ENCODE peak calls at places on chromosome 20, in four cellular contexts. R is HCT116, V is fibroblast of lung, D is colonic mucosa. Q is an unnamed sample. For H3K36me3 and H3K9me3, the result is how much of the 10 kb centered on the place peaks cover.

GRCh38 chr20:40294747-40295146 is 394.3 kb downstream of the MAFB start:
- DNase-seq in R (no peak), V (no peak), D (no peak), Q (no peak)

GRCh38 chr20:44909872-44910689 is at the start of gene PABPC1L:
- DNase-seq in R (peak), V (peak), D (peak), Q (peak)

GRCh38 chr20:23396961-23397620 is 24.2 kb downstream of the NAPB start:
- DNase-seq in R (no peak), V (no peak), D (no peak), Q (no peak)

GRCh38 chr20:34302312-34302722 is 838 bp downstream of the AHCY start:
- DNase-seq in R (no peak), V (peak), D (no peak), Q (no peak)

GRCh38 chr20:58784321-58785074 is 66.2 kb downstream of the GNAS-AS1 start:
- DNase-seq in R (no peak), V (no peak), D (no peak), Q (no peak)

GRCh38 chr20:51156041-51156795 is 133.3 kb upstream of the KCNG1 start:
- DNase-seq in R (no peak), V (peak), D (peak), Q (no peak)

GRCh38 chr20:34115232-34115631 is 3.2 kb upstream of the EIF2S2 start:
- DNase-seq in R (no peak), V (no peak), D (no peak), Q (no peak)

GRCh38 chr20:57315083-57315963 is 14.3 kb upstream of the SPO11 start:
- DNase-seq in R (no peak), V (no peak), D (no peak), Q (no peak)

GRCh38 chr20:38213607-38213940 is 47.0 kb downstream of the KIAA1755 start:
- DNase-seq in R (no peak), V (no peak), D (no peak), Q (no peak)

GRCh38 chr20:10419550-10420133 is 14.4 kb downstream of the MKKS start:
- DNase-seq in R (peak), V (peak), D (no peak), Q (no peak)

GRCh38 chr20:38673731-38674177 is 50.5 kb upstream of the SLC32A1 start:
- DNase-seq in R (no peak), V (no peak), D (no peak), Q (no peak)

GRCh38 chr20:17874271-17875105 is 94.1 kb downstream of the SNX5 start:
- DNase-seq in R (no peak), V (no peak), D (no peak), Q (no peak)

GRCh38 chr20:1618479-1618878 is 1.3 kb downstream of the SIRPB1 start:
- DNase-seq in R (no peak), V (no peak), D (no peak), Q (no peak)

GRCh38 chr20:50996901-50997830 is 25.7 kb downstream of the KCNG1 start:
- DNase-seq in R (no peak), V (peak), D (no peak), Q (no peak)

GRCh38 chr20:57025666-57026065 is 240.8 kb downstream of the BMP7 start:
- DNase-seq in R (no peak), V (no peak), D (no peak), Q (no peak)

GRCh38 chr20:51154708-51155690 is 132.1 kb upstream of the KCNG1 start:
- DNase-seq in R (no peak), V (no peak), D (no peak), Q (no peak)

GRCh38 chr20:54848262-54848661 is 372.9 kb downstream of the DOK5 start:
- DNase-seq in R (no peak), V (no peak), D (no peak), Q (no peak)

GRCh38 chr20:4913147-4913546 is 88.2 kb downstream of the SLC23A2 start:
- DNase-seq in R (no peak), V (no peak), D (no peak), Q (no peak)

GRCh38 chr20:48739395-48740268 is 88.2 kb downstream of the PREX1 start:
- DNase-seq in R (no peak), V (no peak), D (no peak), Q (no peak)

GRCh38 chr20:53728359-53728758 is 134.7 kb upstream of the ZNF217 start:
- DNase-seq in R (no peak), V (no peak), D (no peak), Q (no peak)

GRCh38 chr20:44888226-44889103 is 3.0 kb downstream of the YWHAB start:
- DNase-seq in R (no peak), V (no peak), D (no peak), Q (no peak)

GRCh38 chr20:58714340-58714922 is 21.8 kb downstream of the NPEPL1 start:
- DNase-seq in R (no peak), V (no peak), D (peak), Q (peak)

GRCh38 chr20:1324598-1325172 is 4.3 kb downstream of the SDCBP2 start:
- DNase-seq in R (no peak), V (peak), D (no peak), Q (no peak)

GRCh38 chr20:35431621-35432429 is 6.2 kb downstream of the GDF5 start:
- DNase-seq in R (no peak), V (no peak), D (no peak), Q (no peak)

GRCh38 chr20:51529027-51529749 is 13.3 kb downstream of the NFATC2 start:
- DNase-seq in R (no peak), V (peak), D (no peak), Q (no peak)

GRCh38 chr20:36199293-36200257 is 36.7 kb upstream of the AAR2 start:
- DNase-seq in R (peak), V (peak), D (peak), Q (peak)

GRCh38 chr20:62123450-62124118 is 1.3 kb downstream of the LSM14B start:
- DNase-seq in R (no peak), V (peak), D (no peak), Q (no peak)
- TF ChIP-seq CTCF in R (no peak), V (peak), D (no peak), Q (no peak)

GRCh38 chr20:45959956-45960630 is 11.9 kb downstream of the ZNF335 start:
- DNase-seq in R (no peak), V (no peak), D (no peak), Q (no peak)

GRCh38 chr20:45962031-45962755 is 9.8 kb downstream of the ZNF335 start:
- DNase-seq in R (no peak), V (no peak), D (no peak), Q (peak)

GRCh38 chr20:45957021-45957941 is 14.7 kb downstream of the ZNF335 start:
- DNase-seq in R (no peak), V (no peak), D (no peak), Q (no peak)

GRCh38 chr20:45959126-45959525 is 12.9 kb downstream of the ZNF335 start:
- DNase-seq in R (no peak), V (no peak), D (no peak), Q (no peak)

GRCh38 chr20:45958593-45958992 is 13.4 kb downstream of the ZNF335 start:
- DNase-seq in R (no peak), V (no peak), D (no peak), Q (no peak)
- H3K36me3 ChIP-seq in R (half or more), V (under half), D (under half), Q (half or more)

DNA sequence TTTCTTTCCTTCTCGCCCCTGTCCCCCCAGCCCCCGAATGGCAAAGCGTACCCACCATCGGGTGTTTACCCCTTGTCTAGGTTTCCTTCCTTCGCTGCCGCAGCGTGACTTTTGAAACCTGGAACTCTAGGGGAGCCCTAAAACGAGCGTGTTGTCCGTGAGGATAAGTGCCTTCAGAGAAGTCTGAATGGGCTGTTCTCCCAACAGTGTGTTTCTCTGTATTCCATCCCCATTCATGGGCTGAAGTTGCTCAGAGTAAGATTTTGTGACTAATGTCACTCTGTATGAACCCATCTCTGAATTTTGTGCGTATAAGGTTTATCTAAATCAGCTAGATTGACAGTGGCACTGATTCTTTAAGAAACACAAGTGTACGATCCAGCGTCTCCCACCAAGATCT is 949 bp downstream of the MACROD2 start:
- DNase-seq in R (no peak), V (no peak), D (peak), Q (no peak)
- H3K9me3 ChIP-seq in R (under half), V (under half), D (under half), Q (under half)

DNA sequence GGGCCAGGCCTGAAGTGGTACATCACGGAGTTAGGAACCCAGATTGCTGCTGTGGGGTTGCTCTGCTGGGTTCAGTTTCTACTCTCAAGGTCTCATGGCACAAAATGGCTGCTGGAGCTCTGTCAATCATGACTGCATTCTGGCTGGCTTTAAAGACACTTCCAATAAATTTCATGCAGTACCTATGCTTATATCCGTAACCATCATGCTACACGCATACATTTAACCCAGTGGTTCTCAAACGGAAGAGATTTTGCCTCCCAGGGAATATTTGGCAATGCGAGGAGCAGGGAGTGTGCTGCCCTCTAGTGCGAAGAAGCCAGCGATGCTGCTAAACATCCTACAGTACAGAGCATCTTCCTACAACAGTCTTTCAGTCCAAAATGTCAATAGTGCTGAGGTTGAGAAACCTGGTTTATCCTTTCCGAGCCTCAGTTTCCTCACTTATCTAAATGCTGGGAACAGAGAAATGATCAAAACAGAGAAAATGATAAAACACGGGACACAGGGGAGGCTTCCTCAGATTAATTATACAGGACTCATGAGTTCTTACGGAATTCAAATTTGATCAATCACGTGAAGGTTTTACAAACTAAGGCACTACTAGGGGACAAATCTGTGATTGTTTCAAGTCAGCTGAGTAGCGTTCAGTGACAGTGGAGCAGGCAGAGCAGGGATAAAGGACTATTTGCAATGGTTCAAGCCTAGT is 9.6 kb upstream of the SLC2A10 start:
- DNase-seq in R (no peak), V (peak), D (no peak), Q (no peak)
- TF ChIP-seq CTCF in R (peak), V (peak), D (peak), Q (peak)

GRCh38 chr20:20446613-20447012 is 78.7 kb downstream of the INSM1 start:
- DNase-seq in R (no peak), V (no peak), D (no peak), Q (no peak)
- H3K36me3 ChIP-seq in R (under half), V (under half), D (under half), Q (under half)

GRCh38 chr20:6504179-6504578 is 263.3 kb upstream of the BMP2 start:
- DNase-seq in R (no peak), V (no peak), D (no peak), Q (no peak)
- H3K9me3 ChIP-seq in R (under half), V (under half), D (under half), Q (under half)